ENCODE peak calls at places on chromosomes 13 and 19, in nine cellular contexts. C is psoas muscle, Z is spleen, M is cardiac muscle cell, D is BJ, E is IMR-90, U is hepatocyte, K is fibroblast of lung, I is uterus. X is an unnamed sample.

GRCh38 chr19:40424637-40425449 is 949 bp downstream of the SERTAD1 start:
- DNase-seq in U (no peak), Z (peak), M (peak), I (no peak), E (peak), K (peak), C (no peak), D (no peak), X (no peak)

GRCh38 chr19:49338023-49338677 is 2.9 kb downstream of the CD37 start:
- DNase-seq in M (peak), D (no peak), K (no peak), Z (peak), C (no peak), U (no peak), I (no peak), E (no peak), X (no peak)

GRCh38 chr19:10294368-10294697 is 4.6 kb downstream of the ICAM5 start:
- DNase-seq in U (no peak), D (no peak), C (no peak), Z (no peak), M (no peak), I (no peak), E (no peak), K (no peak), X (no peak)

GRCh38 chr19:15640294-15640903 is at the start of gene CYP4F3:
- DNase-seq in M (no peak), I (no peak), U (no peak), Z (peak), E (no peak), K (no peak), C (no peak), D (no peak), X (peak)

GRCh38 chr19:15331419-15332310 is 674 bp downstream of the BRD4 start:
- DNase-seq in I (peak), E (no peak), C (peak), M (peak), U (peak), Z (peak), K (peak), D (no peak), X (peak)

GRCh38 chr13:29746167-29746677 is 104.2 kb downstream of the UBL3 start:
- DNase-seq in I (no peak), E (no peak), Z (no peak), D (no peak), M (no peak), K (no peak), U (no peak), C (no peak), X (no peak)

GRCh38 chr13:44079413-44080205 is 199.9 kb downstream of the LACC1 start:
- DNase-seq in C (no peak), M (no peak), Z (no peak), U (no peak), K (no peak), I (no peak), D (no peak), E (no peak), X (no peak)

GRCh38 chr19:7348587-7349230 is at the start of gene ARHGEF18:
- DNase-seq in M (no peak), C (no peak), Z (peak), E (no peak), D (no peak), K (no peak), I (no peak), U (no peak), X (no peak)

GRCh38 chr13:31545616-31546015 is 193.7 kb upstream of the RXFP2 start:
- DNase-seq in E (no peak), U (no peak), I (no peak), K (peak), C (no peak), D (peak), Z (no peak), M (no peak), X (no peak)

GRCh38 chr19:51138549-51138979 is 3.5 kb upstream of the SIGLEC7 start:
- DNase-seq in E (no peak), D (no peak), C (no peak), U (no peak), M (no peak), I (no peak), K (no peak), Z (peak), X (no peak)

GRCh38 chr13:52746141-52746540 is 6.5 kb upstream of the CNMD start:
- DNase-seq in Z (no peak), E (no peak), U (no peak), K (no peak), I (no peak), M (no peak), D (no peak), C (no peak), X (no peak)

GRCh38 chr19:15154002-15154612 is 46.7 kb downstream of the NOTCH3 start:
- DNase-seq in E (peak), M (peak), U (peak), K (peak), I (no peak), Z (no peak), D (no peak), C (no peak), X (peak)

GRCh38 chr19:12754465-12755196 is 3.0 kb downstream of the BEST2 start:
- DNase-seq in C (no peak), E (no peak), I (no peak), M (no peak), D (no peak), Z (no peak), U (no peak), K (no peak), X (no peak)

GRCh38 chr19:7188682-7189629 is 105.3 kb downstream of the INSR start:
- DNase-seq in D (no peak), E (no peak), Z (no peak), C (no peak), K (no peak), U (no peak), M (peak), I (peak), X (no peak)

GRCh38 chr19:39277598-39277997 is 9.4 kb downstream of the IFNL2 start:
- DNase-seq in D (no peak), C (no peak), I (no peak), K (no peak), M (no peak), E (no peak), Z (no peak), U (peak), X (peak)

GRCh38 chr19:2624537-2625091 is 77.9 kb downstream of the GNG7 start:
- DNase-seq in D (no peak), E (no peak), C (peak), M (peak), Z (peak), I (no peak), K (no peak), U (peak), X (no peak)

GRCh38 chr19:33374406-33374703 is 846 bp downstream of the CEBPG start:
- DNase-seq in I (no peak), E (peak), D (no peak), Z (no peak), K (peak), C (peak), U (no peak), M (peak), X (peak)

GRCh38 chr19:33376423-33376822 is 2.9 kb downstream of the CEBPG start:
- DNase-seq in M (no peak), D (peak), I (peak), U (peak), Z (no peak), K (peak), C (peak), E (peak), X (peak)

GRCh38 chr19:33375760-33376159 is 2.3 kb downstream of the CEBPG start:
- DNase-seq in D (no peak), C (no peak), M (no peak), E (peak), I (peak), K (peak), Z (no peak), U (no peak), X (peak)

GRCh38 chr19:33375156-33375744 is 1.7 kb downstream of the CEBPG start:
- DNase-seq in Z (no peak), D (no peak), U (no peak), I (no peak), K (no peak), E (no peak), C (no peak), M (no peak), X (no peak)

GRCh38 chr19:33373701-33374405 is at the start of gene CEBPG:
- DNase-seq in E (peak), U (peak), K (peak), C (peak), M (peak), D (no peak), I (peak), Z (no peak), X (peak)
- TF ChIP-seq CTCF in E (peak), U (peak), K (no peak), C (peak), M (no peak), D (peak), I (no peak), Z (no peak), X (no peak)

GRCh38 chr13:80473695-80474094 is 132.8 kb upstream of the SPRY2 start:
- DNase-seq in U (peak), M (no peak), C (no peak), E (peak), D (no peak), I (no peak), K (peak), Z (no peak), X (peak)

GRCh38 chr13:80475718-80476117 is 134.8 kb upstream of the SPRY2 start:
- DNase-seq in K (no peak), E (no peak), C (no peak), U (no peak), I (no peak), Z (no peak), D (no peak), M (no peak), X (no peak)

GRCh38 chr13:80477641-80478443 is 136.9 kb upstream of the SPRY2 start:
- DNase-seq in E (no peak), C (no peak), D (no peak), Z (no peak), I (no peak), U (peak), M (no peak), K (no peak), X (peak)

GRCh38 chr13:80481589-80481988 is 140.7 kb upstream of the SPRY2 start:
- DNase-seq in I (no peak), D (no peak), U (no peak), Z (no peak), E (no peak), C (no peak), M (no peak), K (no peak), X (peak)

DNA sequence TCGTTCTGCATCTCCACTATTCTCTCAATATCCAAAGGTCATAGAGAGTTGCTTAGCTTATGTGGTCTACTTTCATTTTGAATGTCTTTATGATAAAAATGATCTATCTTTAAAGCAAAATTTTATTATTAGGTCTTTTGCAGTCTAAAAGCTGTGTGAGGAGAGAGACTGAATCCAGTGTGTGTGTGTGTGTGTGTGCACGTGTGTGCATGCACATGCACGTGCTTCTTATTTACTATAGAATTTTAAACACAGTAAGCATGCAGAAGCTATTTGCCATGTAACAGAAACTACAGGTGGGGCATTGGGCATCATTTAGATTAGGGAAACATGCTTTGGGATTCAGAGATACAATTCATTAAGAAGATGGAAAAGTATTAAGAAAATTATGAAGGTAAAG is 136.0 kb upstream of the SPRY2 start:
- DNase-seq in Z (no peak), D (no peak), C (no peak), I (no peak), K (no peak), U (no peak), E (no peak), M (no peak), X (no peak)
- H3K4me3 ChIP-seq in Z (no peak), D (no peak), C (no peak), I (no peak), K (no peak), U (no peak), E (no peak), M (no peak), X (no peak)

GRCh38 chr19:30969586-30969985 is 379.6 kb downstream of the TSHZ3 start:
- DNase-seq in E (no peak), Z (no peak), I (no peak), C (no peak), U (no peak), K (no peak), D (no peak), M (no peak), X (no peak)

GRCh38 chr19:30968841-30969399 is 380.3 kb downstream of the TSHZ3 start:
- DNase-seq in M (no peak), E (no peak), D (no peak), I (no peak), U (no peak), K (no peak), Z (no peak), C (no peak), X (no peak)

GRCh38 chr19:30968210-30968609 is 381.0 kb downstream of the TSHZ3 start:
- DNase-seq in I (no peak), M (no peak), Z (no peak), C (no peak), D (no peak), U (no peak), E (no peak), K (no peak), X (no peak)
- TF ChIP-seq CTCF in I (no peak), M (no peak), Z (no peak), C (no peak), D (peak), U (no peak), E (peak), K (no peak), X (no peak)

DNA sequence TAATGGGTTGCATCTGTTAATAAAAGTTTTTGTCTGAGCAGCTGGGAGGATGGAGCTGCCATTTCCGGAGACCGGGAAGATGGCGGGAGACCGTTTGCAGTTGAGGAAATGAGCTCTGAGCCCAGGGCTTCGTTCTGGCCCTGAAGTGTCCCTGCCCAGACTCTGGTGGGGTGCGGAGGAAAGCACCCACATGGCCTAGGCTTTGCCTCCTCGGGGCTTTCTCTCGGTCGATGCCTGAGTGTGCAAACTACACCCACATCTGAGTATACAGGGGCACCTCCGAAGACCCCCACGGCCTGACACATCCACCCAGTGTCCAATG is 15.6 kb upstream of the NANOS3 start:
- DNase-seq in D (no peak), I (no peak), E (no peak), M (no peak), C (peak), U (no peak), K (no peak), Z (no peak), X (no peak)
- H3K4me3 ChIP-seq in D (peak), I (peak), E (no peak), M (no peak), C (peak), U (no peak), K (peak), Z (peak), X (no peak)

DNA sequence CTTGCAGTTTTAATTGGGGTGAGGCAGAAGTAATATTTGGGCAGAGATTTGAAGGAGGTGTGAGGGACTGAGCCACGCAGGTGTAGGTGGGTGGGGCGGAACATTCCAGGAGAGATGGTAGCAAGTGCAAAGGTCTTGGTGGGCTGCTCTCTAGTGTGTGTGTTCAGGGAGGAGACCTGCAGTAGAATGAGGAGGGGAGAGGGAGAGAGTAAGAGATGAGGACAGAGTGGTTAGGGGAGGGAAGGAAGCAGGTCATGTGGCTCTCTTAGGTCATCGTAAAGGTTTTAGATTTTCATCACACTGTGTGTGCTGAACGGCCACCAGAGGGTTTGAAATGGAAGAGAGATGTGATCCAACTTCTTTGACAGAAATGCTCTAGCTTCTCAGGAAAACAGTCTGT is 33.5 kb downstream of the WASF3 start:
- DNase-seq in D (no peak), I (no peak), E (no peak), M (no peak), K (no peak), C (no peak), Z (no peak), U (peak), X (no peak)
- TF ChIP-seq CTCF in D (no peak), I (no peak), E (no peak), M (no peak), K (no peak), C (no peak), Z (no peak), U (peak), X (no peak)

X was measured in epithelial cell of esophagus.